ENCODE peak calls at places on chromosomes 6 and 20, in six cellular contexts. One of them, this sample, is unnamed.

GRCh38 chr20:33777831-33778230 is 33.3 kb upstream of the CHMP4B start:
- DNase-seq in T-helper 2 cell: no peak
- DNase-seq in NCI-H1105: no peak
- DNase-seq in naive thymus-derived CD4-positive, alpha-beta T cell: no peak
- DNase-seq in GM18507: no peak
- DNase-seq in mucosa of descending colon: no peak
- DNase-seq in this sample: no peak

GRCh38 chr6:42498473-42499128 is 46.9 kb upstream of the TRERF1 start:
- DNase-seq in mucosa of descending colon: peak
- DNase-seq in GM18507: no peak
- DNase-seq in T-helper 2 cell: no peak
- DNase-seq in NCI-H1105: no peak
- DNase-seq in naive thymus-derived CD4-positive, alpha-beta T cell: no peak
- DNase-seq in this sample: no peak

GRCh38 chr6:119986934-119987549 is 637.5 kb upstream of the MAN1A1 start:
- DNase-seq in T-helper 2 cell: no peak
- DNase-seq in NCI-H1105: no peak
- DNase-seq in mucosa of descending colon: no peak
- DNase-seq in GM18507: no peak
- DNase-seq in naive thymus-derived CD4-positive, alpha-beta T cell: no peak
- DNase-seq in this sample: no peak

GRCh38 chr6:5637714-5638113 is 369.0 kb downstream of the NRN1 start:
- DNase-seq in mucosa of descending colon: no peak
- DNase-seq in GM18507: no peak
- DNase-seq in T-helper 2 cell: no peak
- DNase-seq in naive thymus-derived CD4-positive, alpha-beta T cell: no peak
- DNase-seq in NCI-H1105: no peak
- DNase-seq in this sample: no peak

GRCh38 chr6:45222380-45222779 is 105.8 kb upstream of the RUNX2 start:
- DNase-seq in mucosa of descending colon: no peak
- DNase-seq in NCI-H1105: no peak
- DNase-seq in GM18507: no peak
- DNase-seq in naive thymus-derived CD4-positive, alpha-beta T cell: no peak
- DNase-seq in T-helper 2 cell: no peak
- DNase-seq in this sample: no peak

GRCh38 chr6:15616266-15616665 is 46.6 kb downstream of the DTNBP1 start:
- DNase-seq in GM18507: no peak
- DNase-seq in T-helper 2 cell: no peak
- DNase-seq in mucosa of descending colon: no peak
- DNase-seq in NCI-H1105: no peak
- DNase-seq in naive thymus-derived CD4-positive, alpha-beta T cell: no peak
- DNase-seq in this sample: no peak

GRCh38 chr20:47273591-47274235 is 82.8 kb downstream of the ZMYND8 start:
- DNase-seq in mucosa of descending colon: no peak
- DNase-seq in GM18507: no peak
- DNase-seq in naive thymus-derived CD4-positive, alpha-beta T cell: no peak
- DNase-seq in T-helper 2 cell: no peak
- DNase-seq in NCI-H1105: no peak
- DNase-seq in this sample: no peak

GRCh38 chr20:23298926-23299672 is 51.5 kb upstream of the NXT1 start:
- DNase-seq in naive thymus-derived CD4-positive, alpha-beta T cell: no peak
- DNase-seq in NCI-H1105: no peak
- DNase-seq in mucosa of descending colon: no peak
- DNase-seq in GM18507: no peak
- DNase-seq in T-helper 2 cell: no peak
- DNase-seq in this sample: no peak

GRCh38 chr6:30144821-30145220 is 8.9 kb downstream of the TRIM40 start:
- DNase-seq in GM18507: no peak
- DNase-seq in mucosa of descending colon: no peak
- DNase-seq in NCI-H1105: no peak
- DNase-seq in naive thymus-derived CD4-positive, alpha-beta T cell: no peak
- DNase-seq in T-helper 2 cell: no peak
- DNase-seq in this sample: no peak

GRCh38 chr6:5481024-5481423 is 219.7 kb downstream of the FARS2 start:
- DNase-seq in mucosa of descending colon: no peak
- DNase-seq in NCI-H1105: peak
- DNase-seq in T-helper 2 cell: no peak
- DNase-seq in naive thymus-derived CD4-positive, alpha-beta T cell: no peak
- DNase-seq in GM18507: no peak
- DNase-seq in this sample: no peak

GRCh38 chr6:41741625-41742490 is 5.3 kb downstream of the PGC start:
- DNase-seq in T-helper 2 cell: no peak
- DNase-seq in GM18507: no peak
- DNase-seq in NCI-H1105: no peak
- DNase-seq in naive thymus-derived CD4-positive, alpha-beta T cell: no peak
- DNase-seq in mucosa of descending colon: peak
- DNase-seq in this sample: no peak

GRCh38 chr6:2523061-2523460 is 227.7 kb downstream of the MYLK4 start:
- DNase-seq in mucosa of descending colon: no peak
- DNase-seq in NCI-H1105: no peak
- DNase-seq in T-helper 2 cell: no peak
- DNase-seq in GM18507: no peak
- DNase-seq in naive thymus-derived CD4-positive, alpha-beta T cell: no peak
- DNase-seq in this sample: no peak

GRCh38 chr6:48074368-48074767 is 36.6 kb downstream of the PTCHD4 start:
- DNase-seq in naive thymus-derived CD4-positive, alpha-beta T cell: no peak
- DNase-seq in NCI-H1105: no peak
- DNase-seq in mucosa of descending colon: no peak
- DNase-seq in GM18507: no peak
- DNase-seq in T-helper 2 cell: no peak
- DNase-seq in this sample: no peak

GRCh38 chr6:74879234-74879633 is 326.6 kb downstream of the COL12A1 start:
- DNase-seq in naive thymus-derived CD4-positive, alpha-beta T cell: no peak
- DNase-seq in mucosa of descending colon: no peak
- DNase-seq in GM18507: no peak
- DNase-seq in T-helper 2 cell: no peak
- DNase-seq in NCI-H1105: no peak
- DNase-seq in this sample: no peak

GRCh38 chr6:144262470-144263369 is 22.4 kb upstream of the UTRN start:
- DNase-seq in T-helper 2 cell: no peak
- DNase-seq in NCI-H1105: no peak
- DNase-seq in mucosa of descending colon: peak
- DNase-seq in GM18507: no peak
- DNase-seq in naive thymus-derived CD4-positive, alpha-beta T cell: peak
- DNase-seq in this sample: no peak

GRCh38 chr20:62561948-62562347 is 80.4 kb upstream of the SLCO4A1 start:
- DNase-seq in GM18507: no peak
- DNase-seq in naive thymus-derived CD4-positive, alpha-beta T cell: no peak
- DNase-seq in T-helper 2 cell: no peak
- DNase-seq in mucosa of descending colon: no peak
- DNase-seq in NCI-H1105: no peak
- DNase-seq in this sample: no peak

GRCh38 chr20:17558154-17558940 is 11.5 kb upstream of the DSTN start:
- DNase-seq in GM18507: no peak
- DNase-seq in T-helper 2 cell: no peak
- DNase-seq in NCI-H1105: no peak
- DNase-seq in naive thymus-derived CD4-positive, alpha-beta T cell: no peak
- DNase-seq in mucosa of descending colon: no peak
- DNase-seq in this sample: no peak

GRCh38 chr6:41092421-41093140 is 19.8 kb downstream of the NFYA start:
- DNase-seq in T-helper 2 cell: no peak
- DNase-seq in mucosa of descending colon: no peak
- DNase-seq in GM18507: no peak
- DNase-seq in naive thymus-derived CD4-positive, alpha-beta T cell: no peak
- DNase-seq in NCI-H1105: no peak
- DNase-seq in this sample: no peak

GRCh38 chr20:1632228-1632577 is 12.4 kb upstream of the SIRPB1 start:
- DNase-seq in mucosa of descending colon: no peak
- DNase-seq in GM18507: peak
- DNase-seq in naive thymus-derived CD4-positive, alpha-beta T cell: peak
- DNase-seq in T-helper 2 cell: peak
- DNase-seq in NCI-H1105: no peak
- DNase-seq in this sample: no peak

This sample was measured in upper lobe of right lung.